ENCODE peak calls at places on chromosomes 16 and 17, in seven cellular contexts. One of them, this sample, is unnamed.

GRCh38 chr17:77597421-77598240 is 360.9 kb upstream of the TNRC6C start:
- DNase-seq in mesendoderm: no peak
- DNase-seq in IMR-90: no peak
- DNase-seq in trophoblast cell: no peak
- DNase-seq in mesenchymal stem cell: no peak
- DNase-seq in H9: peak; percentile 42
- DNase-seq in H1: no peak
- DNase-seq in this sample: no peak

GRCh38 chr17:39872700-39873099 is 4.7 kb downstream of the ZPBP2 start:
- DNase-seq in trophoblast cell: peak; percentile 14
- DNase-seq in H1: no peak
- DNase-seq in IMR-90: peak; percentile 31
- DNase-seq in H9: no peak
- DNase-seq in mesenchymal stem cell: peak; percentile 28
- DNase-seq in mesendoderm: no peak
- DNase-seq in this sample: no peak

GRCh38 chr17:81558941-81559806 is 7.0 kb upstream of the FAAP100 start:
- DNase-seq in H9: peak; percentile 73
- DNase-seq in trophoblast cell: no peak
- DNase-seq in mesenchymal stem cell: no peak
- DNase-seq in mesendoderm: peak; percentile 48
- DNase-seq in H1: no peak
- DNase-seq in IMR-90: no peak
- DNase-seq in this sample: no peak

GRCh38 chr17:7969434-7969833 is 33.0 kb upstream of the GUCY2D start:
- DNase-seq in H1: no peak
- DNase-seq in mesenchymal stem cell: peak; percentile 17
- DNase-seq in IMR-90: no peak
- DNase-seq in trophoblast cell: no peak
- DNase-seq in H9: no peak
- DNase-seq in mesendoderm: no peak
- DNase-seq in this sample: no peak

GRCh38 chr17:80815151-80815561 is 176.5 kb upstream of the CHMP6 start:
- DNase-seq in trophoblast cell: no peak
- DNase-seq in mesendoderm: no peak
- DNase-seq in H1: no peak
- DNase-seq in mesenchymal stem cell: no peak
- DNase-seq in H9: no peak
- DNase-seq in IMR-90: no peak
- DNase-seq in this sample: no peak

GRCh38 chr16:49622421-49623402 is 233.2 kb downstream of the ZNF423 start:
- DNase-seq in trophoblast cell: no peak
- DNase-seq in H9: peak; percentile 22
- DNase-seq in IMR-90: no peak
- DNase-seq in mesendoderm: no peak
- DNase-seq in H1: no peak
- DNase-seq in mesenchymal stem cell: no peak
- DNase-seq in this sample: no peak

GRCh38 chr16:11896776-11897175 is 19.0 kb downstream of the GSPT1 start:
- DNase-seq in mesenchymal stem cell: peak; percentile 74
- DNase-seq in mesendoderm: no peak
- DNase-seq in IMR-90: peak; percentile 92
- DNase-seq in H1: no peak
- DNase-seq in trophoblast cell: peak; percentile 90
- DNase-seq in H9: no peak
- DNase-seq in this sample: no peak

GRCh38 chr17:17062356-17062755 is 20.1 kb downstream of the MPRIP start:
- DNase-seq in IMR-90: no peak
- DNase-seq in H1: no peak
- DNase-seq in mesenchymal stem cell: peak; percentile 50
- DNase-seq in H9: peak; percentile 23
- DNase-seq in trophoblast cell: no peak
- DNase-seq in mesendoderm: no peak
- DNase-seq in this sample: no peak

GRCh38 chr16:700684-701584 is 4.7 kb downstream of the FBXL16 start:
- DNase-seq in mesendoderm: peak; percentile 50
- DNase-seq in mesenchymal stem cell: no peak
- DNase-seq in IMR-90: no peak
- DNase-seq in trophoblast cell: peak; percentile 58
- DNase-seq in H9: peak; percentile 69
- DNase-seq in H1: peak; percentile 92
- DNase-seq in this sample: peak; percentile 75

GRCh38 chr17:27475070-27475673 is 18.9 kb downstream of the KSR1 start:
- DNase-seq in mesenchymal stem cell: no peak
- DNase-seq in trophoblast cell: no peak
- DNase-seq in H1: no peak
- DNase-seq in H9: no peak
- DNase-seq in mesendoderm: no peak
- DNase-seq in IMR-90: no peak
- DNase-seq in this sample: no peak

GRCh38 chr17:66397486-66397885 is 95.1 kb downstream of the PRKCA start:
- DNase-seq in H1: no peak
- DNase-seq in IMR-90: no peak
- DNase-seq in H9: no peak
- DNase-seq in trophoblast cell: no peak
- DNase-seq in mesenchymal stem cell: no peak
- DNase-seq in mesendoderm: no peak
- DNase-seq in this sample: no peak

GRCh38 chr17:75472119-75472518 is 15.7 kb downstream of the TMEM94 start:
- DNase-seq in IMR-90: no peak
- DNase-seq in mesenchymal stem cell: no peak
- DNase-seq in H1: no peak
- DNase-seq in H9: no peak
- DNase-seq in trophoblast cell: no peak
- DNase-seq in mesendoderm: no peak
- DNase-seq in this sample: no peak

GRCh38 chr17:62970617-62971016 is 4.6 kb downstream of the TANC2 start:
- DNase-seq in H1: no peak
- DNase-seq in trophoblast cell: no peak
- DNase-seq in mesenchymal stem cell: no peak
- DNase-seq in H9: no peak
- DNase-seq in IMR-90: no peak
- DNase-seq in mesendoderm: no peak
- DNase-seq in this sample: no peak

GRCh38 chr16:30829130-30830071 is 42.4 kb upstream of the ZNF629 start:
- DNase-seq in H1: no peak
- DNase-seq in H9: no peak
- DNase-seq in mesenchymal stem cell: no peak
- DNase-seq in trophoblast cell: no peak
- DNase-seq in mesendoderm: peak; percentile 18
- DNase-seq in IMR-90: no peak
- DNase-seq in this sample: no peak

GRCh38 chr16:71645450-71645849 is 19.5 kb downstream of the MARVELD3 start:
- DNase-seq in trophoblast cell: no peak
- DNase-seq in IMR-90: peak; percentile 38
- DNase-seq in H1: no peak
- DNase-seq in H9: no peak
- DNase-seq in mesendoderm: peak; percentile 63
- DNase-seq in mesenchymal stem cell: peak; percentile 26
- DNase-seq in this sample: no peak

DNA sequence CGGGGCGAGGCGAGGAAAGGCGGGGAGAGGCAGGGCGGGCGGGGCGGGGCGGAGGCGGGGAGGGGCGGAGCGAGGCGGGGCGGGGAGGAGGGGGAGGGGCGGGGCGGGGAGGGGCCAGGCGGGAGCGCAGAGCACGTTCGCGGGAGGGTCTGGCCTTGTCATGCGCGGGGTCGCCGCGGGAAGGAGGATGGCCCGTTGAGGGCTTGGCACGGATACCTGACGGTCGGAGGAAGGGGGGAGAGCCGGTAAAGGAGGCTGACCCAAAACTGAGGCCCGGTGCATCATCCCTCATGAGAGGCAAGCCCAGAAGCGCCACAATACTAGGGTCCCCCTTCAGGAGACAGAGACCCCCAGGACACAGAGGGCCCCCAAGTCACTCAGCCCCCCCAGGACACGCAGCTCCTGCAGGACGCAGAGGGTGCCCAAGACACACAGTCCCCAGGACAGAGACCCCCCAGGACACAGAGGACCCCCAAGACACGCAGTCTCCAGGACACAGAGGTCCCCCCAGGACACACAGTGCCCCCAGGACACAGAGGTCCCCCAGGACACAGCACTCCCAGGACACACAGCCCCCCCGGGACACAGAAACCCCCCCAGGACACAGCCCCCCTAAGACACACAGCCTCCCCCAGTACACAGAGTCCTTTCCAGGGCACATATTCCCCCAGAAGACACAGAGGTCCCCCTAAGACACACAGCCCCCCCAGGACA is 674 bp upstream of the WDR45B start:
- DNase-seq in IMR-90: no peak
- DNase-seq in mesenchymal stem cell: peak; percentile 12
- DNase-seq in mesendoderm: peak; percentile 18
- DNase-seq in trophoblast cell: peak; percentile 15
- DNase-seq in H1: peak; percentile 66
- DNase-seq in H9: peak; percentile 77
- DNase-seq in this sample: peak; percentile 51
- H3K27ac ChIP-seq in IMR-90: peak overlapping the region; percentile 75
- H3K27ac ChIP-seq in mesenchymal stem cell: no peak overlapping the region
- H3K27ac ChIP-seq in mesendoderm: no peak overlapping the region
- H3K27ac ChIP-seq in trophoblast cell: no peak overlapping the region
- H3K27ac ChIP-seq in H1: no peak overlapping the region
- H3K27ac ChIP-seq in H9: no peak overlapping the region
- H3K27ac ChIP-seq in this sample: peak overlapping the region; percentile 79

GRCh38 chr17:61458000-61458399 is 5.8 kb downstream of the TBX4 start:
- DNase-seq in H9: no peak
- DNase-seq in mesendoderm: no peak
- DNase-seq in H1: no peak
- DNase-seq in IMR-90: no peak
- DNase-seq in trophoblast cell: no peak
- DNase-seq in mesenchymal stem cell: no peak
- DNase-seq in this sample: no peak

GRCh38 chr17:61459968-61460718 is 7.9 kb downstream of the TBX4 start:
- DNase-seq in mesenchymal stem cell: no peak
- DNase-seq in H1: peak; percentile 45
- DNase-seq in IMR-90: no peak
- DNase-seq in H9: peak; percentile 23
- DNase-seq in trophoblast cell: no peak
- DNase-seq in mesendoderm: no peak
- DNase-seq in this sample: no peak

GRCh38 chr17:61457226-61457983 is 5.2 kb downstream of the TBX4 start:
- DNase-seq in mesenchymal stem cell: no peak
- DNase-seq in IMR-90: no peak
- DNase-seq in H9: peak; percentile 70
- DNase-seq in mesendoderm: no peak
- DNase-seq in trophoblast cell: no peak
- DNase-seq in H1: peak; percentile 63
- DNase-seq in this sample: no peak

GRCh38 chr17:61459434-61459809 is 7.2 kb downstream of the TBX4 start:
- DNase-seq in H1: no peak
- DNase-seq in trophoblast cell: no peak
- DNase-seq in mesendoderm: no peak
- DNase-seq in H9: no peak
- DNase-seq in mesenchymal stem cell: no peak
- DNase-seq in IMR-90: no peak
- DNase-seq in this sample: no peak

DNA sequence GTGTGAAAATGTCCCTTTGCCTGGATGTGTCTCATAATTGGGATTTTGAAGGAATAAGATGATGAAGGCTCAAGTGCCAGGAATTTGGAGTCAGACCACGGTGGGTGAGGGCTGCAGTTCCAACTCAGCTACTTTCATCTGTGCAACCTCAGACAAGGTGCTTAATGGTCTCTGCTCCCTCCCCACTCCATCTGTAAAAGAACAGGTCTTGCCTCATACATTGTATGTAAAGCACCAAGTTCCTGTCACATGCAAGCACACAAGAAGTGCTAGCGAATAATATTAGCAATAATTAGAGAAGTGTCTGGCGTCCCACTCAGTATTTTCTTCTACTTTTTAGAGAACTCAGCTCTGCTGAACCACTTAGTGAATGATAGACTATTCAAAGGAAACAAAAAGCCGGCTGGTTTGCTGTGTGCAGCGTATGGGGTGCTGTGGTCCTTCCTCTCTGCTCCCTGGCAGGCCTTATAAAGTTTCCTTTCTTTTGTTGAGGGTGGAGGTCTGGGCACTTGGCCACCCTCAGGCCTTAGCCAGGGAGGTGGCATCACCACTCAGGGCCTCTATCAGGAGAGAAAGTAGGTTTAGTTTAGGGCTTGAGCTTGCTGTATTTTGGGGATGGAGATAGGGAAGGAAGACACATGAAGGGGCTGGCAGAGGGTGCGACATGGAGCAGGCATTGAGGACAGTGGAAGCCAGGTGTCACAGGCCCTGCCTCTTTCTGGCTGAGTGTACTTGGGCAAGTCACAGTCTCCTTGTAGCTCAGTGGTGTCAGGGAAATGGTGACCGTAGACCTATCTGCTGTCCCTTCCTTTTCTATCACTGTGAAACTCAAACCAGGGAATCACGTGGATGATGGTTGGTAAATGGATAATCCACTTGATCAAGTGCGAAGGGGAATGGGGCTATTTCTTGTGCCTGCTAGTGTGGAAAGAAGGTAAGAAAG is 6.5 kb downstream of the TBX4 start:
- DNase-seq in trophoblast cell: no peak
- DNase-seq in H1: peak; percentile 54
- DNase-seq in H9: peak; percentile 31
- DNase-seq in mesenchymal stem cell: no peak
- DNase-seq in IMR-90: no peak
- DNase-seq in mesendoderm: peak; percentile 76
- DNase-seq in this sample: no peak
- H2BK5ac ChIP-seq in trophoblast cell: no peak overlapping the region
- H2BK5ac ChIP-seq in H1: no peak overlapping the region
- H2BK5ac ChIP-seq in H9: no peak overlapping the region
- H2BK5ac ChIP-seq in mesenchymal stem cell: no peak overlapping the region
- H2BK5ac ChIP-seq in IMR-90: no peak overlapping the region
- H2BK5ac ChIP-seq in mesendoderm: no peak overlapping the region
- H2BK5ac ChIP-seq in this sample: no peak overlapping the region

DNA sequence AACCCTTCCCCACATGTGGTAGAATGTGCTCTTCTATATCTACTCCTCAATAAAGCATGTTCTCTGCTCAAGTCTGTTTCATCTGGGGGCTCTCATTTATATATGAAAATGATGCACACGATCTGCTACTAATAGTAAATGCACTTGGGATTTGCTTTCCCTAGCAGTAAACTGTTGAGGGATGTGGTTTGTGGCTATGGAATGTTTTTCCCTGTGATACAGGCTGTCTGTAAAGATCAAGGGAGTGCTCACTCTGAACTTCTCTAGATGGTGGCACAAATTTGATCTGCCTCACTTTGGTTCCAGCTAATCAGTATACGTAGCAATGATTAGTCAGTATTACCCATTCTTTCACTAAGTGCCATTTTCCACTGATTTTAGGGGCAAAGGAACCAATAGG is 18.8 kb downstream of the TAC4 start:
- DNase-seq in mesenchymal stem cell: no peak
- DNase-seq in mesendoderm: no peak
- DNase-seq in H9: no peak
- DNase-seq in trophoblast cell: no peak
- DNase-seq in IMR-90: no peak
- DNase-seq in H1: no peak
- DNase-seq in this sample: no peak
- H3K27ac ChIP-seq in mesenchymal stem cell: peak overlapping the region; percentile 92
- H3K27ac ChIP-seq in mesendoderm: no peak overlapping the region
- H3K27ac ChIP-seq in H9: no peak overlapping the region
- H3K27ac ChIP-seq in trophoblast cell: no peak overlapping the region
- H3K27ac ChIP-seq in IMR-90: no peak overlapping the region
- H3K27ac ChIP-seq in H1: no peak overlapping the region
- H3K27ac ChIP-seq in this sample: no peak overlapping the region

DNA sequence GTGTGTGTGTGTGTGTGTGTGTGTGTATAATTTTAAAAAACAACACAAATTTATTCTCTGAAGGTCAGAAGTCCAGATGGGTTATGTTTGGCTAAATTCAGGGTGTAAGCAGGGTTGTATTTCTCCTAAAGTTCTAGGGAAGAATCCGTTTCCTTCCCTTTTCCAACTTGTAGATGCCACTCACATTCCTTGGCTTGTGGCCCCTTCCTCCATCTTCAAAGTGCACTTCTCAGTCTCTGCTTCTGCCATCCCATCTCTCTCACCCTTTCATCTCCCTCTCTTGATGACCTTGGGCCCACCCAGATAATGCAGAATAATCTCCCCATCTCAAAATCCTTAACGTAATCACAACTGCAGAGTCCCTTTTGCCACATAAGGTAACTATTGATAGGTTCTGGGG is 7.8 kb upstream of the TFAP4 start:
- DNase-seq in IMR-90: no peak
- DNase-seq in mesenchymal stem cell: no peak
- DNase-seq in H1: no peak
- DNase-seq in trophoblast cell: no peak
- DNase-seq in mesendoderm: no peak
- DNase-seq in H9: no peak
- DNase-seq in this sample: no peak
- H2BK5ac ChIP-seq in IMR-90: no peak overlapping the region
- H2BK5ac ChIP-seq in mesenchymal stem cell: no peak overlapping the region
- H2BK5ac ChIP-seq in H1: no peak overlapping the region
- H2BK5ac ChIP-seq in trophoblast cell: no peak overlapping the region
- H2BK5ac ChIP-seq in mesendoderm: no peak overlapping the region
- H2BK5ac ChIP-seq in H9: no peak overlapping the region
- H2BK5ac ChIP-seq in this sample: no peak overlapping the region

This sample was measured in neuronal stem cell.